ENCODE peak calls at places on chromosome 15, in five cellular contexts. R, D, Q, L and A are unnamed samples.

GRCh38 chr15:58931985-58932384 is 1.5 kb downstream of the SLTM start:
- DNase-seq in L (peak), D (no peak), Q (no peak), R (no peak), A (peak)

GRCh38 chr15:49868348-49868747 is 247.5 kb downstream of the DTWD1 start:
- DNase-seq in L (no peak), Q (no peak), D (no peak), R (no peak), A (no peak)

GRCh38 chr15:57881361-57881760 is 174.8 kb downstream of the POLR2M start:
- DNase-seq in D (no peak), R (no peak), L (no peak), Q (no peak), A (no peak)

GRCh38 chr15:29986946-29987345 is 95.8 kb upstream of the GOLGA8J start:
- DNase-seq in Q (no peak), D (no peak), L (no peak), R (no peak), A (peak)

GRCh38 chr15:49934487-49934886 is 184.5 kb downstream of the ATP8B4 start:
- DNase-seq in D (no peak), L (no peak), R (no peak), Q (no peak), A (no peak)

GRCh38 chr15:33581032-33581431 is 270.3 kb downstream of the RYR3 start:
- DNase-seq in R (no peak), L (peak), D (no peak), Q (no peak), A (peak)

GRCh38 chr15:85618956-85619491 is 175.7 kb downstream of the KLHL25 start:
- DNase-seq in D (no peak), L (peak), Q (peak), R (peak), A (peak)

GRCh38 chr15:53210653-53211052 is 420.5 kb upstream of the ONECUT1 start:
- DNase-seq in D (no peak), L (no peak), Q (no peak), R (no peak), A (no peak)

GRCh38 chr15:77071338-77072223 is 672 bp upstream of the TSPAN3 start:
- DNase-seq in R (no peak), Q (no peak), D (no peak), L (no peak), A (no peak)

GRCh38 chr15:42140383-42141070 is 15.9 kb downstream of the PLA2G4F start:
- DNase-seq in D (no peak), R (peak), Q (no peak), L (no peak), A (no peak)

GRCh38 chr15:60585743-60586708 is 107.1 kb upstream of the ICE2 start:
- DNase-seq in D (no peak), L (peak), Q (no peak), R (no peak), A (peak)